ENCODE peak calls at places on chromosome 9, in six cellular contexts. K, Y, G, D, Z and L are unnamed samples.

GRCh38 chr9:106862946-106863740 is at the start of gene ZNF462:
- DNase-seq in K (peak; percentile 24), Y (no peak), G (peak; percentile 56), D (peak; percentile 33), Z (peak; percentile 53), L (no peak)

GRCh38 chr9:121057821-121058220 is 7.7 kb upstream of the C5 start:
- DNase-seq in K (no peak), Y (no peak), G (no peak), D (no peak), Z (no peak), L (no peak)

GRCh38 chr9:82418334-82418733 is 429.8 kb downstream of the SPATA31D1 start:
- DNase-seq in K (no peak), Y (no peak), G (no peak), D (no peak), Z (no peak), L (peak; percentile 63)

GRCh38 chr9:114364123-114364522 is 23.7 kb downstream of the AKNA start:
- DNase-seq in K (peak; percentile 24), Y (no peak), G (no peak), D (peak; percentile 48), Z (no peak), L (no peak)

GRCh38 chr9:69937358-69937757 is 106.3 kb upstream of the MAMDC2 start:
- DNase-seq in K (peak; percentile 81), Y (no peak), G (no peak), D (no peak), Z (no peak), L (no peak)

GRCh38 chr9:18317896-18318295 is 156.1 kb upstream of the ADAMTSL1 start:
- DNase-seq in K (peak; percentile 61), Y (no peak), G (no peak), D (no peak), Z (no peak), L (no peak)

GRCh38 chr9:121369595-121370265 is at the start of gene STOM:
- DNase-seq in K (peak; percentile 69), Y (no peak), G (peak; percentile 8), D (peak; percentile 25), Z (peak; percentile 33), L (peak; percentile 77)

GRCh38 chr9:109001275-109001676 is 12.0 kb downstream of the CTNNAL1 start:
- DNase-seq in K (peak; percentile 80), Y (no peak), G (no peak), D (peak; percentile 50), Z (no peak), L (no peak)

GRCh38 chr9:88680505-88681160 is 145.7 kb downstream of the NXNL2 start:
- DNase-seq in K (no peak), Y (no peak), G (no peak), D (no peak), Z (no peak), L (no peak)

GRCh38 chr9:121700165-121700830 is 48.9 kb downstream of the DAB2IP start:
- DNase-seq in K (peak; percentile 99), Y (no peak), G (peak; percentile 31), D (peak; percentile 49), Z (peak; percentile 74), L (peak; percentile 59)

GRCh38 chr9:114059047-114059803 is 18.9 kb downstream of the AMBP start:
- DNase-seq in K (no peak), Y (no peak), G (no peak), D (no peak), Z (peak; percentile 57), L (no peak)

GRCh38 chr9:36191696-36192095 is 975 bp downstream of the CLTA start:
- DNase-seq in K (peak; percentile 16), Y (no peak), G (no peak), D (no peak), Z (no peak), L (no peak)

GRCh38 chr9:130576176-130576575 is 3.2 kb upstream of the FUBP3 start:
- DNase-seq in K (no peak), Y (no peak), G (no peak), D (no peak), Z (no peak), L (no peak)

GRCh38 chr9:124478014-124478753 is 27.9 kb downstream of the ADGRD2 start:
- DNase-seq in K (no peak), Y (no peak), G (peak; percentile 60), D (no peak), Z (peak; percentile 54), L (no peak)

GRCh38 chr9:128607642-128608350 is 48.9 kb downstream of the DYNC2I2 start:
- DNase-seq in K (peak; percentile 32), Y (no peak), G (peak; percentile 96), D (no peak), Z (no peak), L (peak; percentile 99)